ENCODE peak calls at places on chromosome 15, in nine cellular contexts. A, X, U, H, P, Q, S, B and Y are unnamed samples.

GRCh38 chr15:96343529-96344072 is 13.1 kb downstream of the NR2F2 start:
- DNase-seq in S (no peak), X (peak; percentile 54), A (no peak), B (no peak), U (peak; percentile 14), P (no peak), H (no peak), Q (no peak), Y (peak; percentile 76)

GRCh38 chr15:29680806-29681485 is 141.3 kb downstream of the TJP1 start:
- DNase-seq in B (no peak), S (no peak), U (no peak), Q (no peak), H (no peak), X (no peak), P (no peak), A (no peak), Y (no peak)

GRCh38 chr15:83119968-83120581 is 12.6 kb downstream of the TM6SF1 start:
- DNase-seq in H (no peak), A (no peak), X (no peak), S (no peak), B (no peak), P (no peak), U (no peak), Q (no peak), Y (no peak)

GRCh38 chr15:45611305-45611704 is 23.5 kb upstream of the SQOR start:
- DNase-seq in Q (no peak), X (no peak), U (no peak), H (no peak), B (no peak), S (no peak), P (no peak), A (no peak), Y (no peak)

GRCh38 chr15:74316116-74316515 is 51.3 kb downstream of the CYP11A1 start:
- DNase-seq in P (no peak), X (no peak), H (no peak), Q (no peak), A (no peak), U (no peak), S (no peak), B (no peak), Y (no peak)

GRCh38 chr15:52620496-52620895 is 51.7 kb upstream of the ARPP19 start:
- DNase-seq in S (no peak), U (no peak), H (no peak), Q (no peak), P (no peak), X (no peak), B (no peak), A (no peak), Y (no peak)

GRCh38 chr15:68719676-68720075 is 101.0 kb downstream of the ANP32A start:
- DNase-seq in H (no peak), A (no peak), U (no peak), Q (no peak), S (no peak), B (no peak), X (no peak), P (no peak), Y (no peak)

GRCh38 chr15:59632714-59633113 is 21.1 kb downstream of the GCNT3 start:
- DNase-seq in U (no peak), B (no peak), H (no peak), Q (no peak), A (no peak), S (peak; percentile 33), P (no peak), X (peak; percentile 74), Y (peak; percentile 86)

GRCh38 chr15:85168642-85169173 is 187.1 kb downstream of the PDE8A start:
- DNase-seq in U (peak; percentile 61), S (peak; percentile 72), P (peak; percentile 8), X (peak; percentile 96), Q (peak; percentile 18), A (peak; percentile 32), H (no peak), B (no peak), Y (peak; percentile 93)

GRCh38 chr15:40744810-40745152 is 10.3 kb downstream of the RMDN3 start:
- DNase-seq in X (no peak), S (no peak), B (no peak), Q (no peak), A (no peak), P (no peak), H (no peak), U (no peak), Y (no peak)

GRCh38 chr15:26691249-26691648 is 81.6 kb downstream of the GABRB3 start:
- DNase-seq in B (no peak), U (no peak), S (peak; percentile 64), X (peak; percentile 78), A (no peak), H (no peak), Q (no peak), P (no peak), Y (peak; percentile 83)

GRCh38 chr15:56207711-56208110 is 36.0 kb downstream of the RFX7 start:
- DNase-seq in B (no peak), Q (no peak), X (no peak), S (no peak), U (no peak), P (no peak), H (peak; percentile 31), A (no peak), Y (no peak)

GRCh38 chr15:72541714-72542113 is 67.6 kb downstream of the ARIH1 start:
- DNase-seq in A (no peak), X (no peak), Q (no peak), S (no peak), B (no peak), H (no peak), U (no peak), P (no peak), Y (no peak)

GRCh38 chr15:34657469-34658127 is 74.1 kb upstream of the GOLGA8B start:
- DNase-seq in A (no peak), Q (no peak), X (no peak), U (no peak), B (no peak), H (no peak), P (no peak), S (no peak), Y (no peak)

GRCh38 chr15:74320358-74321247 is 46.8 kb downstream of the CYP11A1 start:
- DNase-seq in A (peak; percentile 73), S (no peak), P (peak; percentile 23), Q (peak; percentile 38), B (no peak), U (peak; percentile 57), H (no peak), X (peak; percentile 64), Y (peak; percentile 78)

GRCh38 chr15:62940755-62941361 is 101.7 kb upstream of the TPM1 start:
- DNase-seq in B (peak; percentile 72), X (no peak), Q (no peak), H (no peak), U (peak; percentile 53), P (peak; percentile 98), S (no peak), A (no peak), Y (no peak)

DNA sequence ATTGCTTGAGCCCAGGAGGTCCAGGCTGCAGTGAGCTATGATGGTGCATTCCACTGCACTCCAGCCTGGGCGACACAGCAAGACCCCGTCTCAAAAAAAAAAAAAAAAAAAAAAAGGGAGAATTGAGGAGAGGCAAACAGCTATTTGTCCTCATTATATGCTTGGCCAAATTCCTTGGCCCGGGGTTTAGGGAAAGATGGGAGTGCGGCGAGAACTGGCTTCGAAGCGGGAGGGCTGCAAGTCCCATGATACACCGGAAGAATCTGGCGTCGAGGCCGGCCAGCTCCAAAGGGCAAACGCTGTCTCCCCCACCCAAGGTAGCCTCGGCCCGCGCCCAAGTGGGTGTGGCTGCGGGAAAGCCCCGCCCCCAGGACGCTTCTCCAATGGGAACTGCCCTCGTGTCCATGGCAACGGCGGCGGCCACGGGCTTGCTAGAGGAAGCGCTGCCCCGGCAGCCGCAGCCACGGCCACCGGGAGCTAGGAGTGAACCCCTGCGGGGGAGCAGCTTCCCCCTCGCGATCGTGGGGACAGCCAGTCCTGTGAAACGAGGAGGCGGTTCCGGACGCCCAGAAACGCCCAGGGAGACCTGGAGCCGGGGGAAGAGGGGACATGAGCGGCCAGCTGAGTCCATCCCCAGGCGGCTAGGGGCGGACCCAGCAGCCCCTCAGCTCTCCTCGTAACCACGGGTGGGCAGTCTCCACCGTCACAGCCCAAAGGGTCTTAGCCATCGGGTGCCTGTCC is at the start of gene TTLL13:
- DNase-seq in B (no peak), Q (peak; percentile 56), X (peak; percentile 98), A (peak; percentile 95), S (peak; percentile 67), H (no peak), U (peak; percentile 99), P (peak; percentile 72), Y (peak; percentile 99)
- H3K9ac ChIP-seq in B (peak within 1 kb of the TSS; percentile 71), Q (peak within 1 kb of the TSS; percentile 67), X (no peak within 1 kb of the TSS), A (peak within 1 kb of the TSS; percentile 91), S (peak within 1 kb of the TSS; percentile 35), H (no peak within 1 kb of the TSS), U (peak within 1 kb of the TSS; percentile 20), P (peak within 1 kb of the TSS; percentile 51), Y (peak within 1 kb of the TSS; percentile 47)

DNA sequence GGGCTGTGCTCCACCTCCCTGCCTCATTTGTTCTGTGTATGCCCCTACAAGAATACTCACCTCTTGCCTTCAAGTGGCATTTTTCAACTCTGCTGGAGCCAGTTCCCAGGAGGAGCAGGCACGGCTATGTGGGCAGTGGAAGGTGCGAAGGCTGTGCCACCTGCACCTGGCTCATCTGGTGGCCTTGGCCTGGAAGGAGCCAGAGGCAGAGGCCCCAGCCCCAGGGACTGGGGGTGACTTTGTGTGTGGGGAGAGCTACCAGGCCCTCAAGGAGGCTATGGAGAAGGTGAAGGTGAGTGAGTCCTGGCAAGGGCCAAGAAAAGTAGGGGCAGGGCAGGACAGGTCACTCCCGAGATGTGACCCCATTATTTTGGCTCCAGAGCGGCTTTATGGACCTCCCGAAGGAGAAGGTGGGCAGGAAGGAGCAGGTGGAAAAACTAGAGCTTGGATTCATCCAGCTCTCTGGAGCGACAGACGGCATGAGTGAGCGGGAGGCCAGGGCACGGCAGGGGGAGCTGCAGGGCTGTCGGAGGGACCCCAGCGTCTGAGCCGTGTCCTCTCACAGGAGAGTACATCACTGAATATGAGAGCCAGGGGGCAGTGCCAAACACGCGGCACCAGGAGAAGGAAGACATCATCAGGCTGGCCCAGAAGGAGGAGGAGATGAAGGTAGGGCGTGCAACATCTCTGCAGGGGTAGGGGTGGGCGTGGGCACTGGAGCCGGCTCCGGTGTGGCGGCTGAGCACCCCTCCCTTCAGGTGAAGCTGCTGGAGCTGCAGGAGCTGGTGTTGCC is 57.3 kb upstream of the UBE2Q2 start:
- DNase-seq in S (peak; percentile 59), P (no peak), U (peak; percentile 9), B (no peak), H (no peak), A (peak; percentile 35), Q (no peak), X (peak; percentile 82), Y (peak; percentile 82)
- TF ChIP-seq CTCF in S (peak; percentile 46), P (peak; percentile 16), U (no peak), B (no peak), H (no peak), A (peak; percentile 91), Q (no peak), X (peak; percentile 72), Y (peak; percentile 77)

GRCh38 chr15:77029166-77030041 is 34.5 kb downstream of the PSTPIP1 start:
- DNase-seq in U (peak; percentile 60), X (peak; percentile 22), P (no peak), Q (no peak), B (no peak), S (no peak), H (no peak), A (peak; percentile 44), Y (peak; percentile 47)
- H3K9ac ChIP-seq in U (no peak overlapping the region), X (no peak overlapping the region), P (no peak overlapping the region), Q (no peak overlapping the region), B (no peak overlapping the region), S (no peak overlapping the region), H (no peak overlapping the region), A (peak overlapping the region; percentile 47), Y (no peak overlapping the region)

DNA sequence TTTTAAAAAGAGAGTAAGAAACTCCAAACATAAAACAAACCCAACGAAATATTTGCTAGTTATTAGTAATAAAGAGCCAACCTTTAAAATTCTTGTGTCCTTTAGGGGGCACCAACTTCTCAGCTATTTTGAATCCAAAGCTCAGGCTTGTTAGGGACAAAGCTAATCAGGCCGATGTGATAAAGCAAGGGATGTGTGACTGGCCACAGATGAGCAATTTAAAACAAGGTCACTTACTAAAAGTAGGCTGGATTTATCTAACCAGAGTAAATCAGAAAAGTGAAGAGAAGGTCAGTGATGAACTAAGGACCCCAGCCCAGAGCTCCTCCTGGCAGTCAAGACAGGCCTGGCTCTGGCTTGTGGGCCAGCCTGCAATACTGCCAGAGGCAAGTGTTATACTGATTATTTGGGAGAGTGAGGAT is 108.5 kb downstream of the CYP19A1 start:
- DNase-seq in Q (no peak), U (no peak), X (no peak), S (no peak), P (peak; percentile 27), B (no peak), H (no peak), A (no peak), Y (peak; percentile 63)
- TF ChIP-seq CTCF in Q (peak; percentile 15), U (no peak), X (peak; percentile 63), S (no peak), P (peak; percentile 41), B (peak; percentile 12), H (peak; percentile 16), A (peak; percentile 20), Y (peak; percentile 77)